ENCODE peak calls at places on chromosomes 3 and 15, in eight cellular contexts. L is MV-4-11; R is posterior vena cava; P is NCI-H524 treated with DMSO at 0.1 percent for 48 hours; G is HuH-7.5; K is stimulated activated CD4-positive, alpha-beta T cell treated with anti-CD3 and anti-CD28 coated beads, Interleukin-2, amount 100 ng/mL, for 24 hours; V is NB4; M is GM13977. O is an unnamed sample.

GRCh38 chr15:63506537-63507035 is 2.2 kb downstream of the USP3 start:
- DNase-seq in P (no peak), R (no peak), M (no peak), L (peak; percentile 71), G (no peak), K (no peak), V (peak; percentile 57), O (no peak)

GRCh38 chr3:49519266-49519665 is 35.0 kb upstream of the BSN start:
- DNase-seq in P (no peak), V (no peak), K (no peak), M (no peak), R (no peak), G (no peak), L (no peak), O (no peak)

GRCh38 chr15:77841376-77841775 is 208.7 kb upstream of the LINGO1 start:
- DNase-seq in M (no peak), P (no peak), L (no peak), K (no peak), R (no peak), V (no peak), G (no peak), O (no peak)

GRCh38 chr3:42451116-42451515 is 40.7 kb upstream of the LYZL4 start:
- DNase-seq in K (no peak), G (no peak), M (no peak), L (no peak), V (no peak), R (no peak), P (no peak), O (no peak)

GRCh38 chr3:129068291-129068886 is 7.8 kb downstream of the GP9 start:
- DNase-seq in M (no peak), P (no peak), G (no peak), L (no peak), V (no peak), K (no peak), R (no peak), O (peak; percentile 32)

GRCh38 chr3:148681080-148681479 is 16.6 kb upstream of the AGTR1 start:
- DNase-seq in L (no peak), G (no peak), M (no peak), R (no peak), P (no peak), V (no peak), K (no peak), O (no peak)

GRCh38 chr3:122609798-122610559 is 32.5 kb downstream of the PARP15 start:
- DNase-seq in P (no peak), G (no peak), R (no peak), V (peak; percentile 25), L (peak; percentile 89), M (peak; percentile 80), K (peak; percentile 35), O (no peak)

GRCh38 chr3:14885307-14885706 is 62.1 kb upstream of the NR2C2 start:
- DNase-seq in R (no peak), V (no peak), M (no peak), P (no peak), K (no peak), G (no peak), L (no peak), O (no peak)

GRCh38 chr3:121942116-121942786 is 48.0 kb downstream of the SLC15A2 start:
- DNase-seq in G (no peak), V (no peak), K (no peak), P (no peak), R (no peak), L (no peak), M (no peak), O (no peak)

GRCh38 chr3:11603628-11604027 is 40.1 kb downstream of the VGLL4 start:
- DNase-seq in V (peak; percentile 11), M (no peak), R (peak; percentile 90), L (peak; percentile 8), P (no peak), G (no peak), K (no peak), O (peak; percentile 44)

GRCh38 chr15:82587805-82588204 is 47.5 kb upstream of the RPS17 start:
- DNase-seq in P (no peak), M (no peak), G (no peak), L (no peak), R (no peak), K (no peak), V (no peak), O (peak; percentile 44)

GRCh38 chr15:56916825-56917477 is 1.5 kb upstream of the TCF12 start:
- DNase-seq in R (no peak), G (no peak), V (peak; percentile 8), M (no peak), P (no peak), K (no peak), L (no peak), O (no peak)

GRCh38 chr3:31934866-31935265 is 46.2 kb downstream of the OSBPL10 start:
- DNase-seq in R (no peak), P (no peak), G (no peak), V (no peak), K (no peak), M (no peak), L (no peak), O (peak; percentile 40)

GRCh38 chr15:90316139-90316538 is 35.9 kb upstream of the ZNF774 start:
- DNase-seq in K (no peak), L (no peak), G (no peak), P (no peak), M (no peak), R (no peak), V (no peak), O (no peak)

GRCh38 chr3:136957751-136958288 is at the start of gene IL20RB:
- DNase-seq in P (no peak), M (no peak), R (no peak), G (no peak), K (no peak), V (no peak), L (no peak), O (peak; percentile 4)

GRCh38 chr3:191997093-191997492 is 536.1 kb downstream of the PYDC2 start:
- DNase-seq in M (no peak), R (no peak), G (peak; percentile 13), V (no peak), L (no peak), P (no peak), K (no peak), O (no peak)

O was measured in ELF-1.